ENCODE peak calls at places on chromosomes 1 and 21, in nine cellular contexts. One of them, this sample, is unnamed.

GRCh38 chr1:88877382-88877825 is 14.0 kb downstream of the GTF2B start:
- DNase-seq in cardiac fibroblast: peak
- DNase-seq in astrocyte of the spinal cord: peak
- DNase-seq in body of pancreas: no peak
- DNase-seq in AG09319: no peak
- DNase-seq in fibroblast of mammary gland: peak
- DNase-seq in foreskin keratinocyte: peak
- DNase-seq in endothelial cell: no peak
- DNase-seq in IMR-90: peak
- DNase-seq in this sample: no peak

GRCh38 chr1:23118957-23119792 is 49.5 kb downstream of the LUZP1 start:
- DNase-seq in cardiac fibroblast: peak
- DNase-seq in astrocyte of the spinal cord: peak
- DNase-seq in body of pancreas: no peak
- DNase-seq in AG09319: no peak
- DNase-seq in fibroblast of mammary gland: no peak
- DNase-seq in foreskin keratinocyte: no peak
- DNase-seq in endothelial cell: no peak
- DNase-seq in IMR-90: peak
- DNase-seq in this sample: no peak

GRCh38 chr1:2113620-2114135 is 63.5 kb downstream of the PRKCZ start:
- DNase-seq in cardiac fibroblast: no peak
- DNase-seq in astrocyte of the spinal cord: no peak
- DNase-seq in body of pancreas: no peak
- DNase-seq in AG09319: no peak
- DNase-seq in fibroblast of mammary gland: no peak
- DNase-seq in foreskin keratinocyte: no peak
- DNase-seq in endothelial cell: no peak
- DNase-seq in IMR-90: no peak
- DNase-seq in this sample: no peak

GRCh38 chr1:61053712-61054608 is 28.4 kb upstream of the NFIA start:
- DNase-seq in cardiac fibroblast: peak
- DNase-seq in astrocyte of the spinal cord: no peak
- DNase-seq in body of pancreas: peak
- DNase-seq in AG09319: no peak
- DNase-seq in fibroblast of mammary gland: no peak
- DNase-seq in foreskin keratinocyte: no peak
- DNase-seq in endothelial cell: no peak
- DNase-seq in IMR-90: no peak
- DNase-seq in this sample: peak

GRCh38 chr21:37220433-37220980 is 46.6 kb downstream of the VPS26C start:
- DNase-seq in cardiac fibroblast: peak
- DNase-seq in astrocyte of the spinal cord: peak
- DNase-seq in body of pancreas: peak
- DNase-seq in AG09319: no peak
- DNase-seq in fibroblast of mammary gland: peak
- DNase-seq in foreskin keratinocyte: peak
- DNase-seq in endothelial cell: peak
- DNase-seq in IMR-90: peak
- DNase-seq in this sample: no peak

GRCh38 chr1:152777510-152778137 is 2.7 kb downstream of the LCE1F start:
- DNase-seq in cardiac fibroblast: no peak
- DNase-seq in astrocyte of the spinal cord: no peak
- DNase-seq in body of pancreas: no peak
- DNase-seq in AG09319: no peak
- DNase-seq in fibroblast of mammary gland: peak
- DNase-seq in foreskin keratinocyte: no peak
- DNase-seq in endothelial cell: peak
- DNase-seq in IMR-90: no peak
- DNase-seq in this sample: peak

GRCh38 chr1:214510914-214511638 is 40.3 kb downstream of the PTPN14 start:
- DNase-seq in cardiac fibroblast: no peak
- DNase-seq in astrocyte of the spinal cord: no peak
- DNase-seq in body of pancreas: no peak
- DNase-seq in AG09319: no peak
- DNase-seq in fibroblast of mammary gland: no peak
- DNase-seq in foreskin keratinocyte: no peak
- DNase-seq in endothelial cell: no peak
- DNase-seq in IMR-90: no peak
- DNase-seq in this sample: no peak

GRCh38 chr1:95127380-95127779 is 10.2 kb downstream of the TLCD4 start:
- DNase-seq in cardiac fibroblast: no peak
- DNase-seq in astrocyte of the spinal cord: no peak
- DNase-seq in body of pancreas: no peak
- DNase-seq in AG09319: no peak
- DNase-seq in fibroblast of mammary gland: no peak
- DNase-seq in foreskin keratinocyte: no peak
- DNase-seq in endothelial cell: no peak
- DNase-seq in IMR-90: no peak
- DNase-seq in this sample: no peak

GRCh38 chr21:36047139-36047538 is 13.2 kb downstream of the SETD4 start:
- DNase-seq in cardiac fibroblast: no peak
- DNase-seq in astrocyte of the spinal cord: no peak
- DNase-seq in body of pancreas: no peak
- DNase-seq in AG09319: no peak
- DNase-seq in fibroblast of mammary gland: no peak
- DNase-seq in foreskin keratinocyte: no peak
- DNase-seq in endothelial cell: no peak
- DNase-seq in IMR-90: no peak
- DNase-seq in this sample: no peak

GRCh38 chr1:35560256-35561225 is 2.9 kb downstream of the NCDN start:
- DNase-seq in cardiac fibroblast: no peak
- DNase-seq in astrocyte of the spinal cord: no peak
- DNase-seq in body of pancreas: peak
- DNase-seq in AG09319: no peak
- DNase-seq in fibroblast of mammary gland: no peak
- DNase-seq in foreskin keratinocyte: no peak
- DNase-seq in endothelial cell: no peak
- DNase-seq in IMR-90: no peak
- DNase-seq in this sample: no peak

GRCh38 chr1:7567376-7567775 is 203.7 kb upstream of the VAMP3 start:
- DNase-seq in cardiac fibroblast: no peak
- DNase-seq in astrocyte of the spinal cord: no peak
- DNase-seq in body of pancreas: no peak
- DNase-seq in AG09319: no peak
- DNase-seq in fibroblast of mammary gland: no peak
- DNase-seq in foreskin keratinocyte: no peak
- DNase-seq in endothelial cell: no peak
- DNase-seq in IMR-90: no peak
- DNase-seq in this sample: no peak

GRCh38 chr1:83761084-83761760 is 237.7 kb downstream of the TTLL7 start:
- DNase-seq in cardiac fibroblast: no peak
- DNase-seq in astrocyte of the spinal cord: no peak
- DNase-seq in body of pancreas: no peak
- DNase-seq in AG09319: no peak
- DNase-seq in fibroblast of mammary gland: no peak
- DNase-seq in foreskin keratinocyte: no peak
- DNase-seq in endothelial cell: no peak
- DNase-seq in IMR-90: no peak
- DNase-seq in this sample: no peak

GRCh38 chr1:8095584-8095983 is 69.5 kb upstream of the ERRFI1 start:
- DNase-seq in cardiac fibroblast: no peak
- DNase-seq in astrocyte of the spinal cord: no peak
- DNase-seq in body of pancreas: no peak
- DNase-seq in AG09319: no peak
- DNase-seq in fibroblast of mammary gland: no peak
- DNase-seq in foreskin keratinocyte: no peak
- DNase-seq in endothelial cell: no peak
- DNase-seq in IMR-90: no peak
- DNase-seq in this sample: no peak

GRCh38 chr1:19405761-19406481 is 79.4 kb downstream of the CAPZB start:
- DNase-seq in cardiac fibroblast: no peak
- DNase-seq in astrocyte of the spinal cord: peak
- DNase-seq in body of pancreas: no peak
- DNase-seq in AG09319: peak
- DNase-seq in fibroblast of mammary gland: peak
- DNase-seq in foreskin keratinocyte: no peak
- DNase-seq in endothelial cell: no peak
- DNase-seq in IMR-90: peak
- DNase-seq in this sample: peak

GRCh38 chr1:3408751-3409266 is 45.7 kb upstream of the ARHGEF16 start:
- DNase-seq in cardiac fibroblast: no peak
- DNase-seq in astrocyte of the spinal cord: no peak
- DNase-seq in body of pancreas: no peak
- DNase-seq in AG09319: no peak
- DNase-seq in fibroblast of mammary gland: no peak
- DNase-seq in foreskin keratinocyte: no peak
- DNase-seq in endothelial cell: no peak
- DNase-seq in IMR-90: no peak
- DNase-seq in this sample: no peak

GRCh38 chr1:3412376-3412775 is 42.1 kb upstream of the ARHGEF16 start:
- DNase-seq in cardiac fibroblast: no peak
- DNase-seq in astrocyte of the spinal cord: no peak
- DNase-seq in body of pancreas: no peak
- DNase-seq in AG09319: no peak
- DNase-seq in fibroblast of mammary gland: no peak
- DNase-seq in foreskin keratinocyte: no peak
- DNase-seq in endothelial cell: no peak
- DNase-seq in IMR-90: no peak
- DNase-seq in this sample: no peak

GRCh38 chr1:3410435-3410915 is 44.0 kb upstream of the ARHGEF16 start:
- DNase-seq in cardiac fibroblast: no peak
- DNase-seq in astrocyte of the spinal cord: no peak
- DNase-seq in body of pancreas: no peak
- DNase-seq in AG09319: no peak
- DNase-seq in fibroblast of mammary gland: no peak
- DNase-seq in foreskin keratinocyte: no peak
- DNase-seq in endothelial cell: no peak
- DNase-seq in IMR-90: no peak
- DNase-seq in this sample: no peak

GRCh38 chr1:3411806-3412205 is 42.7 kb upstream of the ARHGEF16 start:
- DNase-seq in cardiac fibroblast: no peak
- DNase-seq in astrocyte of the spinal cord: no peak
- DNase-seq in body of pancreas: no peak
- DNase-seq in AG09319: no peak
- DNase-seq in fibroblast of mammary gland: no peak
- DNase-seq in foreskin keratinocyte: no peak
- DNase-seq in endothelial cell: no peak
- DNase-seq in IMR-90: no peak
- DNase-seq in this sample: no peak

GRCh38 chr1:3409737-3410434 is 44.6 kb upstream of the ARHGEF16 start:
- DNase-seq in cardiac fibroblast: peak
- DNase-seq in astrocyte of the spinal cord: peak
- DNase-seq in body of pancreas: peak
- DNase-seq in AG09319: peak
- DNase-seq in fibroblast of mammary gland: peak
- DNase-seq in foreskin keratinocyte: no peak
- DNase-seq in endothelial cell: peak
- DNase-seq in IMR-90: peak
- DNase-seq in this sample: peak
- TF ChIP-seq CTCF in cardiac fibroblast: peak
- TF ChIP-seq CTCF in astrocyte of the spinal cord: peak
- TF ChIP-seq CTCF in body of pancreas: peak
- TF ChIP-seq CTCF in AG09319: peak
- TF ChIP-seq CTCF in fibroblast of mammary gland: peak
- TF ChIP-seq CTCF in foreskin keratinocyte: peak
- TF ChIP-seq CTCF in endothelial cell: no peak
- TF ChIP-seq CTCF in IMR-90: peak
- TF ChIP-seq CTCF in this sample: peak

GRCh38 chr1:48055854-48056253 is 58.7 kb upstream of the TRABD2B start:
- DNase-seq in cardiac fibroblast: no peak
- DNase-seq in astrocyte of the spinal cord: no peak
- DNase-seq in body of pancreas: no peak
- DNase-seq in AG09319: no peak
- DNase-seq in fibroblast of mammary gland: no peak
- DNase-seq in foreskin keratinocyte: no peak
- DNase-seq in endothelial cell: no peak
- DNase-seq in IMR-90: no peak
- DNase-seq in this sample: no peak

GRCh38 chr1:48057249-48057648 is 60.1 kb upstream of the TRABD2B start:
- DNase-seq in cardiac fibroblast: no peak
- DNase-seq in astrocyte of the spinal cord: no peak
- DNase-seq in body of pancreas: no peak
- DNase-seq in AG09319: no peak
- DNase-seq in fibroblast of mammary gland: no peak
- DNase-seq in foreskin keratinocyte: no peak
- DNase-seq in endothelial cell: no peak
- DNase-seq in IMR-90: no peak
- DNase-seq in this sample: no peak

GRCh38 chr1:48058135-48058534 is 61.0 kb upstream of the TRABD2B start:
- DNase-seq in cardiac fibroblast: no peak
- DNase-seq in astrocyte of the spinal cord: no peak
- DNase-seq in body of pancreas: no peak
- DNase-seq in AG09319: no peak
- DNase-seq in fibroblast of mammary gland: no peak
- DNase-seq in foreskin keratinocyte: no peak
- DNase-seq in endothelial cell: no peak
- DNase-seq in IMR-90: no peak
- DNase-seq in this sample: no peak

GRCh38 chr1:48054246-48054645 is 57.1 kb upstream of the TRABD2B start:
- DNase-seq in cardiac fibroblast: no peak
- DNase-seq in astrocyte of the spinal cord: no peak
- DNase-seq in body of pancreas: no peak
- DNase-seq in AG09319: no peak
- DNase-seq in fibroblast of mammary gland: no peak
- DNase-seq in foreskin keratinocyte: no peak
- DNase-seq in endothelial cell: no peak
- DNase-seq in IMR-90: no peak
- DNase-seq in this sample: no peak

GRCh38 chr1:48056365-48056764 is 59.2 kb upstream of the TRABD2B start:
- DNase-seq in cardiac fibroblast: no peak
- DNase-seq in astrocyte of the spinal cord: no peak
- DNase-seq in body of pancreas: no peak
- DNase-seq in AG09319: no peak
- DNase-seq in fibroblast of mammary gland: no peak
- DNase-seq in foreskin keratinocyte: no peak
- DNase-seq in endothelial cell: no peak
- DNase-seq in IMR-90: no peak
- DNase-seq in this sample: no peak
- TF ChIP-seq CTCF in cardiac fibroblast: no peak
- TF ChIP-seq CTCF in astrocyte of the spinal cord: no peak
- TF ChIP-seq CTCF in body of pancreas: no peak
- TF ChIP-seq CTCF in AG09319: no peak
- TF ChIP-seq CTCF in fibroblast of mammary gland: no peak
- TF ChIP-seq CTCF in foreskin keratinocyte: no peak
- TF ChIP-seq CTCF in endothelial cell: no peak
- TF ChIP-seq CTCF in IMR-90: no peak
- TF ChIP-seq CTCF in this sample: no peak

GRCh38 chr1:180934563-180934962 is 21.9 kb downstream of the KIAA1614 start:
- DNase-seq in cardiac fibroblast: no peak
- DNase-seq in astrocyte of the spinal cord: no peak
- DNase-seq in body of pancreas: no peak
- DNase-seq in AG09319: no peak
- DNase-seq in fibroblast of mammary gland: no peak
- DNase-seq in foreskin keratinocyte: no peak
- DNase-seq in endothelial cell: no peak
- DNase-seq in IMR-90: no peak
- DNase-seq in this sample: no peak
- TF ChIP-seq CTCF in cardiac fibroblast: no peak
- TF ChIP-seq CTCF in astrocyte of the spinal cord: no peak
- TF ChIP-seq CTCF in body of pancreas: no peak
- TF ChIP-seq CTCF in AG09319: no peak
- TF ChIP-seq CTCF in fibroblast of mammary gland: no peak
- TF ChIP-seq CTCF in foreskin keratinocyte: no peak
- TF ChIP-seq CTCF in endothelial cell: no peak
- TF ChIP-seq CTCF in IMR-90: no peak
- TF ChIP-seq CTCF in this sample: no peak

DNA sequence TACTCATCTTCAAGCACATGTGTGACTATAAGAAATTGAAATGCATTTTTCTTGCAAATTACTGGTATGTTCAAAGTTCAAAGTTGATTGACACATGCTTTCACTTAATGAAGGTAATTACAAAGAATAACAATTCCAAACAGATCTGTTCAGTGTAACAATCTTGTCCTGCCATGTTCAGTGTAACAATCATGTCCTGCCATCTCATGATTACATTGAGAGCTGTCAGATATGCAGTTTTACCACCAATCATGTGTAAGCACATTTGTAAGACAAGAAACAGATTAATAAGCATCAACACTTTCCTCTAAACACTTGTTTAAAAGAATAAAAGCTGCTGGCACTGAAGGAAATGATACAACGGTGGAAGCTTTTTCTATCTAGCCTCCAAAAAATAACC is 80.3 kb upstream of the ZNF281 start:
- DNase-seq in cardiac fibroblast: no peak
- DNase-seq in astrocyte of the spinal cord: no peak
- DNase-seq in body of pancreas: no peak
- DNase-seq in AG09319: no peak
- DNase-seq in fibroblast of mammary gland: no peak
- DNase-seq in foreskin keratinocyte: no peak
- DNase-seq in endothelial cell: no peak
- DNase-seq in IMR-90: no peak
- DNase-seq in this sample: no peak
- TF ChIP-seq CTCF in cardiac fibroblast: no peak
- TF ChIP-seq CTCF in astrocyte of the spinal cord: no peak
- TF ChIP-seq CTCF in body of pancreas: no peak
- TF ChIP-seq CTCF in AG09319: no peak
- TF ChIP-seq CTCF in fibroblast of mammary gland: no peak
- TF ChIP-seq CTCF in foreskin keratinocyte: no peak
- TF ChIP-seq CTCF in endothelial cell: no peak
- TF ChIP-seq CTCF in IMR-90: no peak
- TF ChIP-seq CTCF in this sample: no peak

This sample was measured in BE2C.